ENCODE peak calls at places on chromosomes 11 and 22, in six cellular contexts. J, T, D, B, W and E are unnamed samples.

GRCh38 chr11:45665206-45665932 is at the start of gene CHST1:
- DNase-seq in D (peak; percentile 66), W (no peak), T (peak; percentile 60), B (no peak), J (peak; percentile 65), E (peak; percentile 16)

GRCh38 chr22:27853404-27853803 is 51.8 kb upstream of the MN1 start:
- DNase-seq in B (no peak), J (peak; percentile 48), T (no peak), D (no peak), W (no peak), E (no peak)

GRCh38 chr11:65504671-65505433 is 6.0 kb downstream of the MALAT1 start:
- DNase-seq in J (peak; percentile 72), T (no peak), W (peak; percentile 31), D (no peak), B (no peak), E (no peak)

GRCh38 chr11:68191661-68192579 is 21.2 kb downstream of the KMT5B start:
- DNase-seq in J (no peak), W (no peak), B (no peak), T (no peak), D (no peak), E (no peak)

GRCh38 chr11:70326365-70326803 is 55.9 kb downstream of the PPFIA1 start:
- DNase-seq in D (no peak), T (no peak), B (no peak), W (no peak), J (peak; percentile 90), E (no peak)

GRCh38 chr11:118441770-118442169 is 5.5 kb downstream of the KMT2A start:
- DNase-seq in D (no peak), B (no peak), J (no peak), W (no peak), T (no peak), E (peak; percentile 20)

GRCh38 chr11:97614571-97614970 is 1224.8 kb downstream of the JRKL start:
- DNase-seq in D (no peak), B (no peak), W (peak; percentile 45), T (no peak), J (peak; percentile 88), E (no peak)

GRCh38 chr11:97414801-97415200 is 1025.0 kb downstream of the JRKL start:
- DNase-seq in D (no peak), T (no peak), J (no peak), B (no peak), W (peak; percentile 2), E (no peak)

GRCh38 chr11:118785362-118785761 is 5.6 kb downstream of the DDX6 start:
- DNase-seq in D (no peak), T (no peak), B (no peak), J (peak; percentile 42), W (peak; percentile 4), E (peak; percentile 41)

GRCh38 chr11:63884191-63884590 is 32.8 kb downstream of the RCOR2 start:
- DNase-seq in T (no peak), D (no peak), J (no peak), W (no peak), B (no peak), E (peak; percentile 45)

GRCh38 chr11:12506502-12506921 is 129.1 kb downstream of the PARVA start:
- DNase-seq in T (no peak), J (no peak), W (peak; percentile 38), B (no peak), D (no peak), E (no peak)

GRCh38 chr11:69205929-69206612 is 50.3 kb downstream of the SMIM38 start:
- DNase-seq in J (no peak), D (no peak), T (no peak), B (no peak), W (no peak), E (no peak)

GRCh38 chr22:45503816-45504702 is 1.4 kb downstream of the FBLN1 start:
- DNase-seq in W (peak; percentile 50), T (no peak), D (peak; percentile 56), J (peak; percentile 54), B (no peak), E (peak; percentile 38)

GRCh38 chr22:45504703-45505341 is 2.1 kb downstream of the FBLN1 start:
- DNase-seq in B (no peak), D (no peak), W (no peak), T (no peak), J (peak; percentile 80), E (peak; percentile 8)

GRCh38 chr22:45502215-45503070 is at the start of gene FBLN1:
- DNase-seq in W (no peak), T (no peak), B (no peak), D (no peak), J (peak; percentile 46), E (no peak)

GRCh38 chr22:45505991-45506743 is 3.5 kb downstream of the FBLN1 start:
- DNase-seq in T (no peak), W (no peak), D (no peak), B (no peak), J (no peak), E (no peak)

GRCh38 chr22:45503071-45503815 is 560 bp downstream of the FBLN1 start:
- DNase-seq in D (no peak), W (no peak), T (no peak), B (no peak), J (no peak), E (no peak)
- TF ChIP-seq CTCF in D (no peak), W (no peak), T (no peak), B (no peak), J (no peak), E (no peak)

DNA sequence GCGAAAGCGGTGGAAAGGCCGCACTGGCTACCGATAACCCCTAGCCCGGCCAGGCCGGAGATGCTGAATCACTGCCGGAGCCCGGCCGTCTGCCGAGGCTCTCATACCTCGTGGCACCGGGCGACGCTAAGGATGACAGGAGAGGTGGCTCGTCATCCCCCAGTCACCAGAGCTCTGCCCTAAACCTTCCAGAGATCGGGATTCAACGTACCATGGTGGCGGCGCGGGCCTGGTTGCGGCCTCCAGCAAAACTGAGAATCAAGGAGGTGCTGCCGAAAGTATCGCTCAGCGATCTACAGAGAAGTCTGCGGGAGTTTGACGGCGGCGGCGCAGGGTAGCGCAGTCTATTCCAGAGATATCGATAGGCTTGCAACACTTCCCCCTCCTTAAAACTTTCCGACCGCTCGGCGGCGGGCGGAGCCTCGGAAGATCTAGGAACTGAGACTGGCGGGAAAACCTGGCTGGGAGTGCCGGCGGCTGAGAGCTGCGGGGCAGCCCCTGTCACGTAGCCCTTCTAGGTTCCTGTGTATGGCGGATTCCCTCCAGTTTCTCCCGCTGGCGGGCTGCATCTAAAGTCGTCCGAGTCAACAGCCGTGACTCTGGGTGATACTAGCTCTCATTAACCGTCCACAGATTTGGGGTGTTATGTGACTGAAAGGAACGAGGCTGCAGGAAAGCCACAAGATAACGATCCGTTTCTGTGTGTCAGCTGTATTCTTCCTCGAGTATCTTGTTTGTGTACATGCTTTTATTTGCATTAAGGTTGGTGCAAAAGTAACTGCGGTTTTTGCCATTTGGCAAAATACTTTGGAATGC is at the start of gene PSMA1:
- DNase-seq in B (peak; percentile 96), D (peak; percentile 86), T (peak; percentile 96), W (peak; percentile 96), J (peak; percentile 96), E (peak; percentile 99)
- TF ChIP-seq CTCF in B (peak; percentile 41), D (no peak), T (peak; percentile 51), W (peak; percentile 20), J (no peak), E (no peak)

GRCh38 chr11:29324328-29324727 is 692.5 kb downstream of the KCNA4 start:
- DNase-seq in W (no peak), J (peak; percentile 41), D (no peak), T (no peak), B (no peak), E (no peak)

GRCh38 chr11:29334781-29335140 is 682.1 kb downstream of the KCNA4 start:
- DNase-seq in J (no peak), D (no peak), T (no peak), W (no peak), B (no peak), E (no peak)

GRCh38 chr11:29333993-29334780 is 682.6 kb downstream of the KCNA4 start:
- DNase-seq in D (peak; percentile 31), T (no peak), J (peak; percentile 72), B (no peak), W (peak; percentile 65), E (no peak)

GRCh38 chr11:29326757-29327156 is 690.1 kb downstream of the KCNA4 start:
- DNase-seq in B (no peak), J (no peak), T (no peak), W (no peak), D (no peak), E (no peak)

GRCh38 chr11:29328961-29329441 is 687.8 kb downstream of the KCNA4 start:
- DNase-seq in J (peak; percentile 81), W (peak; percentile 84), B (no peak), T (no peak), D (peak; percentile 8), E (no peak)
- TF ChIP-seq CTCF in J (peak; percentile 75), W (peak; percentile 82), B (no peak), T (peak; percentile 61), D (peak; percentile 60), E (no peak)

DNA sequence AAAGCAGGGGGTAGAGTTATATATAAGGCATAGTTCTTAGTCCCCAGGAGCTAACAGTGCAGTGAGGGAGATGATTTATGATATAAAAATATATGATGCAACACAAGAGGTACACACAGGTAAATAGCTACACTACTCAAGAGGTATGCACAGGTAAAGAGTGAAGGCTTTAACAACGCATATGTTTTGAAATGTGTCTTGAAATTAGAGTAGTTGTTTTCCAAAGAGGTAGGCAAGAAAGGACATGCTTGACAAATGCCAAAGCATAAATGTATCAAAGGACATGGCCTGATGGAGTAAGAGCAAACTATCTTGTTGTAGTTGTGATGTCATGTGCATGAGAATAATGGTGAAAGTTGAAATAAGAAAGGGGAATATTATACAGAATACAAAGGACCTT is 104.3 kb upstream of the C11orf87 start:
- DNase-seq in W (no peak), B (no peak), J (no peak), T (no peak), D (no peak), E (no peak)
- TF ChIP-seq CTCF in W (no peak), B (no peak), J (no peak), T (no peak), D (no peak), E (no peak)